ENCODE peak calls at places on chromosome 20, in six cellular contexts. H is activated CD8-positive, alpha-beta T cell treated with anti-CD3 and anti-CD28 coated beads for 36 hours; Q is nucleus accumbens; G is adrenal gland; O is NCI-H345; W is NCI-H1105 treated with DMSO at 0.1 percent for 48 hours. A is an unnamed sample.

GRCh38 chr20:8082025-8082424 is 50.0 kb upstream of the PLCB1 start:
- DNase-seq in H (no peak), Q (no peak), G (no peak), O (no peak), W (no peak), A (no peak)

GRCh38 chr20:1938464-1939269 is 43.5 kb downstream of the SIRPA start:
- DNase-seq in H (no peak), Q (no peak), G (no peak), O (no peak), W (no peak), A (no peak)

GRCh38 chr20:2206957-2207769 is 88.6 kb upstream of the TGM3 start:
- DNase-seq in H (peak), Q (peak), G (peak), O (peak), W (peak), A (peak)

GRCh38 chr20:45985573-45985972 is 13.6 kb upstream of the ZNF335 start:
- DNase-seq in H (no peak), Q (no peak), G (no peak), O (no peak), W (no peak), A (no peak)

GRCh38 chr20:58892932-58893224 is 40.4 kb downstream of the GNAS start:
- DNase-seq in H (no peak), Q (no peak), G (no peak), O (no peak), W (peak), A (no peak)

GRCh38 chr20:21522479-21523397 is 8.9 kb upstream of the NKX2-2 start:
- DNase-seq in H (no peak), Q (peak), G (no peak), O (peak), W (peak), A (no peak)

GRCh38 chr20:8389381-8390368 is 257.6 kb downstream of the PLCB1 start:
- DNase-seq in H (no peak), Q (no peak), G (no peak), O (peak), W (peak), A (peak)

GRCh38 chr20:5100684-5101347 is 18.9 kb downstream of the PCNA start:
- DNase-seq in H (peak), Q (peak), G (peak), O (peak), W (peak), A (peak)

GRCh38 chr20:64030371-64031134 is 5.4 kb upstream of the C20orf204 start:
- DNase-seq in H (no peak), Q (no peak), G (no peak), O (no peak), W (no peak), A (no peak)

GRCh38 chr20:41701596-41702350 is 83.6 kb upstream of the CHD6 start:
- DNase-seq in H (no peak), Q (no peak), G (no peak), O (no peak), W (no peak), A (no peak)

GRCh38 chr20:41249781-41250281 is 67.7 kb downstream of the ZHX3 start:
- DNase-seq in H (peak), Q (no peak), G (peak), O (no peak), W (no peak), A (no peak)

GRCh38 chr20:31712564-31713311 is 9.9 kb downstream of the BCL2L1 start:
- DNase-seq in H (no peak), Q (peak), G (peak), O (peak), W (peak), A (no peak)

GRCh38 chr20:37734228-37734980 is 40.6 kb downstream of the CTNNBL1 start:
- DNase-seq in H (no peak), Q (no peak), G (no peak), O (no peak), W (peak), A (no peak)

GRCh38 chr20:17522528-17522927 is 8.7 kb downstream of the BFSP1 start:
- DNase-seq in H (no peak), Q (no peak), G (no peak), O (no peak), W (no peak), A (no peak)

GRCh38 chr20:62587757-62588402 is 54.4 kb upstream of the SLCO4A1 start:
- DNase-seq in H (peak), Q (no peak), G (peak), O (no peak), W (no peak), A (no peak)

GRCh38 chr20:19835533-19836222 is 77.6 kb downstream of the RIN2 start:
- DNase-seq in H (no peak), Q (peak), G (no peak), O (no peak), W (no peak), A (no peak)

GRCh38 chr20:58907481-58908137 is 55.1 kb downstream of the GNAS start:
- DNase-seq in H (peak), Q (peak), G (peak), O (peak), W (peak), A (peak)

GRCh38 chr20:49464556-49464955 is 17.9 kb downstream of the KCNB1 start:
- DNase-seq in H (no peak), Q (no peak), G (no peak), O (no peak), W (no peak), A (no peak)